ENCODE peak calls at places on chromosomes 2 and 18, in nine cellular contexts. One of them, this sample, is unnamed.

GRCh38 chr2:45477546-45477945 is 133.5 kb downstream of the SRBD1 start:
- DNase-seq in BJ: no peak
- DNase-seq in fibroblast of villous mesenchyme: no peak
- DNase-seq in kidney: no peak
- DNase-seq in bronchial epithelial cell: no peak
- DNase-seq in cardiac muscle cell: no peak
- DNase-seq in B cell: no peak
- DNase-seq in adrenal gland: no peak
- DNase-seq in progenitor cell of endocrine pancreas: no peak
- DNase-seq in this sample: no peak

GRCh38 chr18:68215931-68216330 is 499.0 kb downstream of the TMX3 start:
- DNase-seq in progenitor cell of endocrine pancreas: no peak
- DNase-seq in adrenal gland: no peak
- DNase-seq in fibroblast of villous mesenchyme: peak
- DNase-seq in BJ: peak
- DNase-seq in kidney: no peak
- DNase-seq in B cell: no peak
- DNase-seq in bronchial epithelial cell: peak
- DNase-seq in cardiac muscle cell: no peak
- DNase-seq in this sample: no peak

GRCh38 chr2:32008811-32009478 is 1.9 kb downstream of the MEMO1 start:
- DNase-seq in fibroblast of villous mesenchyme: peak
- DNase-seq in bronchial epithelial cell: peak
- DNase-seq in progenitor cell of endocrine pancreas: no peak
- DNase-seq in cardiac muscle cell: peak
- DNase-seq in B cell: no peak
- DNase-seq in BJ: no peak
- DNase-seq in kidney: no peak
- DNase-seq in adrenal gland: no peak
- DNase-seq in this sample: no peak

GRCh38 chr2:199160677-199161465 is 296.9 kb downstream of the SATB2 start:
- DNase-seq in fibroblast of villous mesenchyme: peak
- DNase-seq in bronchial epithelial cell: peak
- DNase-seq in cardiac muscle cell: no peak
- DNase-seq in progenitor cell of endocrine pancreas: no peak
- DNase-seq in kidney: no peak
- DNase-seq in BJ: peak
- DNase-seq in adrenal gland: peak
- DNase-seq in B cell: no peak
- DNase-seq in this sample: no peak

GRCh38 chr2:11564864-11565567 is 31.2 kb downstream of the GREB1 start:
- DNase-seq in progenitor cell of endocrine pancreas: no peak
- DNase-seq in adrenal gland: no peak
- DNase-seq in fibroblast of villous mesenchyme: no peak
- DNase-seq in cardiac muscle cell: no peak
- DNase-seq in bronchial epithelial cell: no peak
- DNase-seq in B cell: no peak
- DNase-seq in BJ: no peak
- DNase-seq in kidney: peak
- DNase-seq in this sample: peak

GRCh38 chr2:232655392-232655791 is 22.0 kb downstream of the EFHD1 start:
- DNase-seq in cardiac muscle cell: no peak
- DNase-seq in B cell: no peak
- DNase-seq in kidney: no peak
- DNase-seq in fibroblast of villous mesenchyme: no peak
- DNase-seq in bronchial epithelial cell: no peak
- DNase-seq in adrenal gland: no peak
- DNase-seq in progenitor cell of endocrine pancreas: no peak
- DNase-seq in BJ: no peak
- DNase-seq in this sample: no peak

GRCh38 chr18:23824704-23825103 is 135.5 kb downstream of the LAMA3 start:
- DNase-seq in fibroblast of villous mesenchyme: peak
- DNase-seq in cardiac muscle cell: no peak
- DNase-seq in progenitor cell of endocrine pancreas: no peak
- DNase-seq in B cell: no peak
- DNase-seq in kidney: no peak
- DNase-seq in bronchial epithelial cell: peak
- DNase-seq in BJ: no peak
- DNase-seq in adrenal gland: no peak
- DNase-seq in this sample: no peak

GRCh38 chr2:66839551-66840320 is 404.8 kb downstream of the MEIS1 start:
- DNase-seq in B cell: no peak
- DNase-seq in cardiac muscle cell: no peak
- DNase-seq in kidney: no peak
- DNase-seq in BJ: peak
- DNase-seq in progenitor cell of endocrine pancreas: no peak
- DNase-seq in adrenal gland: no peak
- DNase-seq in fibroblast of villous mesenchyme: no peak
- DNase-seq in bronchial epithelial cell: peak
- DNase-seq in this sample: no peak

GRCh38 chr18:59352250-59352855 is 6.7 kb downstream of the LMAN1 start:
- DNase-seq in cardiac muscle cell: no peak
- DNase-seq in kidney: no peak
- DNase-seq in progenitor cell of endocrine pancreas: no peak
- DNase-seq in B cell: no peak
- DNase-seq in bronchial epithelial cell: no peak
- DNase-seq in BJ: no peak
- DNase-seq in fibroblast of villous mesenchyme: no peak
- DNase-seq in adrenal gland: no peak
- DNase-seq in this sample: no peak

DNA sequence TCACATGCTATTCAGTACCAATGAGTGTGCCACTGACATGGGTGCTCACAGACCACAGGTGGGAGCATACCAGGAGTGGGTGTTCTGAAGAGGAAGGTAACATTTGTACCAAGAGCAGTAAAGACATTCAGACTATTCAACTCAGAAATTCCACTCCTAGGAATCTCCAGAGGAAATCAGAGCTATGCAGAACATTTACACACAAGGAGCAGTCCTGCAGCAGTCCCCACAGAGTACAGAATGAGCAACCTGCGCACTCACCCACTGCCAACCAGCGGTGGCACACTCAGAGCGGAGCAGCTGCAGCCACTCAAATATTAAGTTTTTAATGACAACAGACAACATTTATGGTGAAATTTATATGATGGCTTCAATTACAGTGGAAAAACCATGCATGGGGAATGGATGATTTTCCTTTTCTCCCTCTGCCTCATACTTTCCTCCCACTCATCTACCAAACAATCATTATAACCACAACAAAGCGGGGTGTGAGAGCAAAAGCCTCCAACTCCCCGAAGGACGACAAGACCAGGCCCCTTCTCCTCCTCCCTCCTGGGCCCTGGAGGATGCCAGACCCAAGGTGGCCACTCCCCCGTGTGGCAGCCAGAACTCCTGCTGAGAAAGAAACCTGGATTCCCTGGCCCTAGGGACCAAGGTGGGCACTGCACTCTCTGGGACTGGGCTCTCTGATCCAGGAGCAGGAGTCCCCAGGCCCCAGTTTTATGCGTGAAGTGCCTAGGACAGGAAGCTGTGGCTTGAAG is 5.4 kb downstream of the HS6ST1 start:
- DNase-seq in bronchial epithelial cell: peak
- DNase-seq in adrenal gland: peak
- DNase-seq in BJ: no peak
- DNase-seq in kidney: peak
- DNase-seq in cardiac muscle cell: no peak
- DNase-seq in progenitor cell of endocrine pancreas: no peak
- DNase-seq in fibroblast of villous mesenchyme: peak
- DNase-seq in B cell: peak
- DNase-seq in this sample: peak
- TF ChIP-seq CTCF in bronchial epithelial cell: peak
- TF ChIP-seq CTCF in adrenal gland: peak
- TF ChIP-seq CTCF in BJ: peak
- TF ChIP-seq CTCF in kidney: peak
- TF ChIP-seq CTCF in cardiac muscle cell: peak
- TF ChIP-seq CTCF in progenitor cell of endocrine pancreas: peak
- TF ChIP-seq CTCF in fibroblast of villous mesenchyme: peak
- TF ChIP-seq CTCF in B cell: no peak
- TF ChIP-seq CTCF in this sample: no peak

GRCh38 chr2:54724560-54725342 is 1.3 kb downstream of the EML6 start:
- DNase-seq in kidney: peak
- DNase-seq in adrenal gland: peak
- DNase-seq in progenitor cell of endocrine pancreas: peak
- DNase-seq in bronchial epithelial cell: no peak
- DNase-seq in cardiac muscle cell: peak
- DNase-seq in B cell: peak
- DNase-seq in BJ: no peak
- DNase-seq in fibroblast of villous mesenchyme: peak
- DNase-seq in this sample: peak

GRCh38 chr2:54726940-54727339 is 3.5 kb downstream of the EML6 start:
- DNase-seq in adrenal gland: no peak
- DNase-seq in B cell: no peak
- DNase-seq in kidney: no peak
- DNase-seq in fibroblast of villous mesenchyme: peak
- DNase-seq in cardiac muscle cell: no peak
- DNase-seq in bronchial epithelial cell: no peak
- DNase-seq in progenitor cell of endocrine pancreas: no peak
- DNase-seq in BJ: no peak
- DNase-seq in this sample: no peak

GRCh38 chr2:54725343-54726099 is 2.1 kb downstream of the EML6 start:
- DNase-seq in B cell: no peak
- DNase-seq in BJ: no peak
- DNase-seq in cardiac muscle cell: no peak
- DNase-seq in bronchial epithelial cell: no peak
- DNase-seq in progenitor cell of endocrine pancreas: no peak
- DNase-seq in adrenal gland: no peak
- DNase-seq in fibroblast of villous mesenchyme: no peak
- DNase-seq in kidney: no peak
- DNase-seq in this sample: no peak

GRCh38 chr2:54726431-54726830 is 3.0 kb downstream of the EML6 start:
- DNase-seq in progenitor cell of endocrine pancreas: no peak
- DNase-seq in fibroblast of villous mesenchyme: no peak
- DNase-seq in cardiac muscle cell: no peak
- DNase-seq in bronchial epithelial cell: peak
- DNase-seq in adrenal gland: no peak
- DNase-seq in BJ: no peak
- DNase-seq in B cell: no peak
- DNase-seq in kidney: no peak
- DNase-seq in this sample: no peak

DNA sequence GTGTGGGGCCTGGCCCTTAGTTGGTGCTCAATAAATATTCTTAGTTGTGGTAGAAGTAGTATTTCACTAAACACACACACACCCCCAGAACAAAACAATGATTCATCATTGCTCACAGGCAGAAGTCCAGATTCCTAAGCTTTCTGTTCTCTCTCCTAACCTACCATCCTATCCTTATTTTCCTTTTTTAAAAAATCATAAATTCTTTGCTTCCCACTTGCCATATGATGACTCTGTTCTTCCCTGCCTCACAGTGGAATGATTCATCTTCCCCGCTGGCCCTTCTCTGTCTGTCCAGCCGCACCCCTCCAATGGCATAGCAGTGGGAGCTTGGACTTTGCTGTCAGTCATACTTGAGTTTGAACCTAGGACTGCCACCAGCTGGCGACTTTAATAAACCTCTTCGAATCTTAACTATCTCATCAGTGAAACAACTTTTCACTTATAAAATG is 5.2 kb downstream of the EML6 start:
- DNase-seq in progenitor cell of endocrine pancreas: no peak
- DNase-seq in B cell: no peak
- DNase-seq in bronchial epithelial cell: peak
- DNase-seq in fibroblast of villous mesenchyme: peak
- DNase-seq in kidney: no peak
- DNase-seq in BJ: peak
- DNase-seq in adrenal gland: peak
- DNase-seq in cardiac muscle cell: no peak
- DNase-seq in this sample: no peak
- TF ChIP-seq CTCF in progenitor cell of endocrine pancreas: no peak
- TF ChIP-seq CTCF in B cell: no peak
- TF ChIP-seq CTCF in bronchial epithelial cell: no peak
- TF ChIP-seq CTCF in fibroblast of villous mesenchyme: no peak
- TF ChIP-seq CTCF in kidney: no peak
- TF ChIP-seq CTCF in BJ: no peak
- TF ChIP-seq CTCF in adrenal gland: no peak
- TF ChIP-seq CTCF in cardiac muscle cell: no peak
- TF ChIP-seq CTCF in this sample: no peak

GRCh38 chr2:136242100-136242499 is 124.2 kb upstream of the CXCR4 start:
- DNase-seq in adrenal gland: no peak
- DNase-seq in fibroblast of villous mesenchyme: peak
- DNase-seq in bronchial epithelial cell: no peak
- DNase-seq in B cell: no peak
- DNase-seq in kidney: no peak
- DNase-seq in cardiac muscle cell: no peak
- DNase-seq in progenitor cell of endocrine pancreas: no peak
- DNase-seq in BJ: no peak
- DNase-seq in this sample: no peak

GRCh38 chr2:136243638-136244557 is 125.9 kb upstream of the CXCR4 start:
- DNase-seq in fibroblast of villous mesenchyme: no peak
- DNase-seq in progenitor cell of endocrine pancreas: no peak
- DNase-seq in B cell: no peak
- DNase-seq in kidney: no peak
- DNase-seq in adrenal gland: peak
- DNase-seq in BJ: no peak
- DNase-seq in cardiac muscle cell: no peak
- DNase-seq in bronchial epithelial cell: no peak
- DNase-seq in this sample: no peak

GRCh38 chr2:136246086-136246669 is 128.2 kb upstream of the CXCR4 start:
- DNase-seq in fibroblast of villous mesenchyme: peak
- DNase-seq in bronchial epithelial cell: peak
- DNase-seq in progenitor cell of endocrine pancreas: no peak
- DNase-seq in B cell: peak
- DNase-seq in kidney: peak
- DNase-seq in adrenal gland: peak
- DNase-seq in BJ: no peak
- DNase-seq in cardiac muscle cell: peak
- DNase-seq in this sample: peak

GRCh38 chr2:136242687-136243277 is 124.8 kb upstream of the CXCR4 start:
- DNase-seq in progenitor cell of endocrine pancreas: no peak
- DNase-seq in cardiac muscle cell: no peak
- DNase-seq in adrenal gland: no peak
- DNase-seq in B cell: no peak
- DNase-seq in kidney: no peak
- DNase-seq in bronchial epithelial cell: peak
- DNase-seq in BJ: no peak
- DNase-seq in fibroblast of villous mesenchyme: peak
- DNase-seq in this sample: no peak

DNA sequence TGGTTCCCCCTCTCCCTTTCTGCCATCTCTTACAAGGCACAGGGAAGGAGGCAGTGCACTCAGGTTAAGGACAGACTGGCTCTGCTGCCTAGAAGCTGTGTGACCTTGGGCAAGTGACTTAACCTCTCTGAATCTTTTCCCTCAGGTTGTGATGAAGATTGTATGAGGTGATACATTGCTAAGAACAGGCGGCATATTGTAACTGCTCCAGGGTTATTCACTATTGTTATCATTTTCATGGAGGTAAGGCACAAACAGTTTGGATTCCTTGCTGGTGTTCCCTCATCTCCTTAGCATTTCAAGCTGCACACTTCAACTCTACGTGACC is 126.6 kb upstream of the CXCR4 start:
- DNase-seq in cardiac muscle cell: no peak
- DNase-seq in progenitor cell of endocrine pancreas: no peak
- DNase-seq in B cell: no peak
- DNase-seq in adrenal gland: no peak
- DNase-seq in BJ: no peak
- DNase-seq in bronchial epithelial cell: no peak
- DNase-seq in kidney: no peak
- DNase-seq in fibroblast of villous mesenchyme: no peak
- DNase-seq in this sample: no peak
- TF ChIP-seq CTCF in cardiac muscle cell: no peak
- TF ChIP-seq CTCF in progenitor cell of endocrine pancreas: no peak
- TF ChIP-seq CTCF in B cell: no peak
- TF ChIP-seq CTCF in adrenal gland: no peak
- TF ChIP-seq CTCF in BJ: no peak
- TF ChIP-seq CTCF in bronchial epithelial cell: no peak
- TF ChIP-seq CTCF in kidney: no peak
- TF ChIP-seq CTCF in fibroblast of villous mesenchyme: no peak
- TF ChIP-seq CTCF in this sample: no peak

GRCh38 chr2:239267411-239267941 is 133.3 kb downstream of the HDAC4 start:
- DNase-seq in cardiac muscle cell: no peak
- DNase-seq in adrenal gland: peak
- DNase-seq in progenitor cell of endocrine pancreas: no peak
- DNase-seq in kidney: peak
- DNase-seq in B cell: peak
- DNase-seq in fibroblast of villous mesenchyme: peak
- DNase-seq in bronchial epithelial cell: peak
- DNase-seq in BJ: peak
- DNase-seq in this sample: peak
- TF ChIP-seq CTCF in cardiac muscle cell: peak
- TF ChIP-seq CTCF in adrenal gland: peak
- TF ChIP-seq CTCF in progenitor cell of endocrine pancreas: no peak
- TF ChIP-seq CTCF in kidney: no peak
- TF ChIP-seq CTCF in B cell: peak
- TF ChIP-seq CTCF in fibroblast of villous mesenchyme: peak
- TF ChIP-seq CTCF in bronchial epithelial cell: peak
- TF ChIP-seq CTCF in BJ: peak
- TF ChIP-seq CTCF in this sample: no peak